ENCODE peak calls at places on chromosomes 13 and 19, in five cellular contexts. One of them, this sample, is unnamed.

GRCh38 chr13:73465629-73465974 is 406.8 kb downstream of the KLF5 start:
- DNase-seq in endothelial cell of umbilical vein: no peak
- DNase-seq in uterus: no peak
- DNase-seq in A549: peak; percentile 6
- DNase-seq in bronchial epithelial cell: peak; percentile 89
- DNase-seq in this sample: no peak

GRCh38 chr19:4064073-4064550 is 2.6 kb downstream of the ZBTB7A start:
- DNase-seq in endothelial cell of umbilical vein: peak; percentile 29
- DNase-seq in bronchial epithelial cell: no peak
- DNase-seq in uterus: no peak
- DNase-seq in A549: no peak
- DNase-seq in this sample: no peak

GRCh38 chr13:27450921-27451461 is 627 bp upstream of the MTIF3 start:
- DNase-seq in bronchial epithelial cell: peak; percentile 84
- DNase-seq in endothelial cell of umbilical vein: peak; percentile 33
- DNase-seq in uterus: peak; percentile 40
- DNase-seq in A549: no peak
- DNase-seq in this sample: peak; percentile 76

GRCh38 chr13:41658057-41658642 is 200.8 kb downstream of the RGCC start:
- DNase-seq in bronchial epithelial cell: no peak
- DNase-seq in endothelial cell of umbilical vein: peak; percentile 32
- DNase-seq in A549: no peak
- DNase-seq in uterus: no peak
- DNase-seq in this sample: no peak

GRCh38 chr19:51016798-51017683 is 2.5 kb downstream of the KLK10 start:
- DNase-seq in uterus: no peak
- DNase-seq in endothelial cell of umbilical vein: peak; percentile 39
- DNase-seq in bronchial epithelial cell: peak; percentile 43
- DNase-seq in A549: peak; percentile 98
- DNase-seq in this sample: no peak

GRCh38 chr19:58479736-58480480 is 3.8 kb downstream of the ZNF446 start:
- DNase-seq in uterus: no peak
- DNase-seq in bronchial epithelial cell: no peak
- DNase-seq in endothelial cell of umbilical vein: no peak
- DNase-seq in A549: no peak
- DNase-seq in this sample: no peak

GRCh38 chr19:40225440-40226305 is 816 bp downstream of the CCNP start:
- DNase-seq in A549: no peak
- DNase-seq in endothelial cell of umbilical vein: no peak
- DNase-seq in uterus: no peak
- DNase-seq in bronchial epithelial cell: peak; percentile 3
- DNase-seq in this sample: peak; percentile 32

GRCh38 chr19:33186835-33187540 is 7.1 kb upstream of the LRP3 start:
- DNase-seq in endothelial cell of umbilical vein: no peak
- DNase-seq in A549: no peak
- DNase-seq in bronchial epithelial cell: no peak
- DNase-seq in uterus: no peak
- DNase-seq in this sample: no peak

GRCh38 chr19:45175663-45176345 is 2.2 kb downstream of the TRAPPC6A start:
- DNase-seq in A549: no peak
- DNase-seq in bronchial epithelial cell: peak; percentile 67
- DNase-seq in uterus: no peak
- DNase-seq in endothelial cell of umbilical vein: no peak
- DNase-seq in this sample: no peak

GRCh38 chr19:22331521-22331920 is 45.3 kb downstream of the ZNF729 start:
- DNase-seq in endothelial cell of umbilical vein: no peak
- DNase-seq in A549: no peak
- DNase-seq in uterus: no peak
- DNase-seq in bronchial epithelial cell: no peak
- DNase-seq in this sample: no peak

GRCh38 chr19:41305923-41306322 is 4.0 kb upstream of the CCDC97 start:
- DNase-seq in endothelial cell of umbilical vein: no peak
- DNase-seq in uterus: no peak
- DNase-seq in A549: no peak
- DNase-seq in bronchial epithelial cell: no peak
- DNase-seq in this sample: no peak

DNA sequence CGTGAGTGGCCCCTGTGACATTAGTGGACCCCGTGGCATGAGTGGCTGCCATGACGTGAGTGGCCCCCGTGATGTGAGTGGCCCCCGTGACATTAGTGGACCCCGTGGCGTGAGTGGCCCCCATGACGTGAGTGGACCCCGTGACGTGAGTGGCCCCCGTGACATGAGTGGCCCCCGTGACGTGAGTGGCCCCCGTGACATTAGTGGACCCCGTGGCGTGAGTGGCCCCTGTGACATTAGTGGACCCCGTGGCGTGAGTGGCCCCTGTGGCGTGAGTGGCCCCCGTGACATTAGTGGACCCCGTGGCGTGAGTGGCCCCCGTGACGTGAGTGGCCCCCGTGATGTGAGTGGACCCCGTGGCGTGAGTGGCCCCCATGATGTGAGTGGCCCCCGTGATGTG is 64.0 kb downstream of the MCF2L start:
- DNase-seq in A549: no peak
- DNase-seq in bronchial epithelial cell: no peak
- DNase-seq in endothelial cell of umbilical vein: no peak
- DNase-seq in uterus: no peak
- DNase-seq in this sample: no peak
- H3K4me3 ChIP-seq in A549: no peak overlapping the region
- H3K4me3 ChIP-seq in bronchial epithelial cell: no peak overlapping the region
- H3K4me3 ChIP-seq in endothelial cell of umbilical vein: no peak overlapping the region
- H3K4me3 ChIP-seq in uterus: no peak overlapping the region
- H3K4me3 ChIP-seq in this sample: no peak overlapping the region

DNA sequence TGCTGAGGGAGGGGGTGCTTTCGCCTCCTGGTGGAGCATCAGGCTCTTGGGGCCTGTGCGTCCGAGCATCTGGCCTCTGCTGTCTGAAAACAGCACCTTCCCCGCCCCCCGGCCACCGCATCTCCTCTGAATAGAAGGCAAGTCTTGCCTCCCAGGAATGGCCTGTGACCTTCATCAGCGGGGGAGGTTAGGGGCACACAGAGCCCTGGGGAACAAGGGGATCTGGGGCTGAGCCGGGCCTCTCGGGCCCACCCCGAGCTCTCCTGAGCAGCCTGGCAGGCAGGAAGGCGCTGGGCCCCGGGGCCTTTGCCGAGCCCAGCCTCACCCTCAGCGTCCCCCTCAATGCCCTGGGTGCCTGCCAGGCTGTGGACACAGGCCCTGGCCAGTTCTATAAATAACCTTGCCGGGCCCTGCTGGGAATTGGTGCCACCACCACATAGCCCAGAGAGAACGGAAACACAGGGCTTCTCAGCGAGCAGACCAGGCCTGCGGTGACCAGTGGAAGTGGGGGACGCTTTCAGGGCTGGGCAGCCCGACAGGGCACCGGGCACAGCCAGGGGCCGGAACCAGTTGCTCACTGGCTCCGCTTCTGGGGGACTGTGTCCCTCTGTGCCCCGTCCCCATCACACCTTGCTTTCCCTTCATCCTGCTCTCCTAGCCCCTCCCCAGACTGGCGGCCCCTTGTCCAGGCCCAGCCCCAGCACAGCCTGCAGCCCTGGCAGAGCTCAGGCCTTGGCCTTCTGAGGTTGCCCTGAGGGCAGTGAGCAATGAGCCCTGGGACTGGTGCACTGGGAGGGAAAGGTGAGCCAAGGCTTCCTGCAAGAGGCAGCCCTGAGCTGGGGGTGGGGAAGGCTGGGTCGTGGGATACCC is 9.5 kb downstream of the STK11 start:
- DNase-seq in endothelial cell of umbilical vein: no peak
- DNase-seq in uterus: peak; percentile 52
- DNase-seq in bronchial epithelial cell: peak; percentile 45
- DNase-seq in A549: no peak
- DNase-seq in this sample: no peak
- H3K4me3 ChIP-seq in endothelial cell of umbilical vein: no peak overlapping the region
- H3K4me3 ChIP-seq in uterus: no peak overlapping the region
- H3K4me3 ChIP-seq in bronchial epithelial cell: no peak overlapping the region
- H3K4me3 ChIP-seq in A549: no peak overlapping the region
- H3K4me3 ChIP-seq in this sample: peak overlapping the region; percentile 35

DNA sequence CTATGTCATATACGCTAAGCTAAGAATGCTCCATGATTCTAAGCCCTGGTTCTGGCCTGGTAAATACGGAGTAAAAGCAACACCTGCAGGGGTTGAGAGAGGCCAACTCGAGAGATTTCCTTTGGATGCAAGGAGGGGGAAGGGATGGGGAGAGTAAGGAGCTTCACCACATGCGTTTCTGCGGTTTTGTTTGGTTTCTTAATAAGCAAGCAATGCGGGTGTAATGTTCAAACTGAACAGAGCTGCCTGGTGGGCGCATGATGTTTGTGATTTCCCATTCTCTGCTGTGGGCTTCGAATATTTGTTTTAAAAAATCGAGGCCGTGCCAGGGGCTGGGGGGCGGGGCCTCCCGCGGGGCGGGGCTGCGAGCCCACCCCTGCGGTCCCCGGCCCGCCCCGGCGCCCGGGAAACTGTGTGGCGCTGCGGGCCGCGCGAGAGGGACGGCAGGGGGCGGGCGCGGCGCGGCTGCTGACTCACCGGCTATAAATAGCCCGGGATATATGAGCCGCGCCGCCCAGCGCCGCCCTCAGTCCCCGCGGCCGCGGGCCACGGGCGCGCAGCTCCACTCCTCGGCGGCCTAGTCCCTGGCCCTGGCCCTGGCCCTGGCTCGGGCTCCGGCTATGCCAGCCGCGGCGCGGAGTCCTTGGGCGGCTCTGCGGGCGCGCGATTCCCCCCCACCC is 5.1 kb downstream of the BBC3 start:
- DNase-seq in uterus: peak; percentile 92
- DNase-seq in A549: peak; percentile 91
- DNase-seq in bronchial epithelial cell: peak; percentile 34
- DNase-seq in endothelial cell of umbilical vein: peak; percentile 84
- DNase-seq in this sample: no peak
- H3K4me3 ChIP-seq in uterus: peak overlapping the region; percentile 34
- H3K4me3 ChIP-seq in A549: peak overlapping the region; percentile 89
- H3K4me3 ChIP-seq in bronchial epithelial cell: peak overlapping the region; percentile 28
- H3K4me3 ChIP-seq in endothelial cell of umbilical vein: no peak overlapping the region
- H3K4me3 ChIP-seq in this sample: peak overlapping the region; percentile 49

DNA sequence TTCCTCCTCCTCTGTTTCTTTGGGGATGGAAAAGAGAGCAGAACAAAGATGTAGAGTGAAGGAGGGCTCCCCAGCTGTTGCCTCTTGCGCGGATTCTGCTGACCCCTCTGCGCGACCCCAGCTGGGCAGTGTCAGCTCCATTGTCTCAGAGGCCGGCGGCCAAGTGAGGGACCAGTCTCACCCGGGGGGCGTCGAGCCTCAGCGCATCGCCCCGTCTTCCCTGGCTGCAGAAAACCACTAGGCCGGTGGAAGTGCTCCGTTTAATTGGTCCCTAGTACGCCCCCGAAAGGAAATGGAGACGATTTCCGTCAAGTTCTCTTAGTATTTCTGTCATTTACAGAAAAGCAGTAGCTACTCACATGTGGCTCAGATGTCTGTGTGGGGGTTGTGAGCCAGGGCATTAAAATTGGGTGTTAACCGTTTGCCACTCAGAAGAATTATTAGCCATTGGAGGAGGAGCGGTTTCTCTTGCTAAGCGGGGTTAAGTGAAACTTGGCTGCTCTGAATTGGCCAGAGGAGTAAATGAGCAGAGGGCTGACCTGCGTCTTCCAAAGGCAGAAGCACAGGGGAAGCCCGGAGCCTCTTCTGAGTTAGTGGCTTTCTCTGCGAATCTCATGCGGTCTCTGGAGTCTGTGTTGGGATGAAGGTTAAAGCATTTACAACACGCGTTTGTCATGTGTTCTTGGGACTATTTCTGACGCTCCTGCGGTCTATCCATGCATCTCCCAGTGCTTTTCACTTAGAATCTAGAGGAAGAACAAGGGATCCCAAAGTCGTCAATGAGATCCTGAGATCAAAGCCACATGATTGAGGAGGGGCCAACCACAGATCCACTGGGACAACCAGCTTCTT is 132.8 kb upstream of the MYO16 start:
- DNase-seq in endothelial cell of umbilical vein: no peak
- DNase-seq in bronchial epithelial cell: no peak
- DNase-seq in uterus: no peak
- DNase-seq in A549: no peak
- DNase-seq in this sample: no peak
- H3K4me3 ChIP-seq in endothelial cell of umbilical vein: no peak overlapping the region
- H3K4me3 ChIP-seq in bronchial epithelial cell: no peak overlapping the region
- H3K4me3 ChIP-seq in uterus: no peak overlapping the region
- H3K4me3 ChIP-seq in A549: peak overlapping the region; percentile 59
- H3K4me3 ChIP-seq in this sample: no peak overlapping the region

GRCh38 chr13:78660130-78660857 is 1.3 kb upstream of the OBI1 start:
- DNase-seq in bronchial epithelial cell: no peak
- DNase-seq in endothelial cell of umbilical vein: peak; percentile 11
- DNase-seq in uterus: no peak
- DNase-seq in A549: peak; percentile 7
- DNase-seq in this sample: no peak

GRCh38 chr13:78657699-78658629 is 991 bp downstream of the OBI1 start:
- DNase-seq in uterus: no peak
- DNase-seq in A549: peak; percentile 13
- DNase-seq in endothelial cell of umbilical vein: peak; percentile 30
- DNase-seq in bronchial epithelial cell: peak; percentile 44
- DNase-seq in this sample: no peak

GRCh38 chr13:78659450-78660110 is 625 bp upstream of the OBI1 start:
- DNase-seq in endothelial cell of umbilical vein: peak; percentile 39
- DNase-seq in A549: peak; percentile 1
- DNase-seq in bronchial epithelial cell: no peak
- DNase-seq in uterus: no peak
- DNase-seq in this sample: no peak

GRCh38 chr13:78655906-78656305 is 3.0 kb downstream of the OBI1 start:
- DNase-seq in endothelial cell of umbilical vein: peak; percentile 79
- DNase-seq in uterus: no peak
- DNase-seq in bronchial epithelial cell: no peak
- DNase-seq in A549: no peak
- DNase-seq in this sample: no peak

GRCh38 chr13:78658630-78659449 is at the start of gene OBI1:
- DNase-seq in A549: peak; percentile 48
- DNase-seq in endothelial cell of umbilical vein: peak; percentile 91
- DNase-seq in bronchial epithelial cell: peak; percentile 73
- DNase-seq in uterus: peak; percentile 89
- DNase-seq in this sample: peak; percentile 66
- H3K4me3 ChIP-seq in A549: peak within 1 kb of the TSS; percentile 95
- H3K4me3 ChIP-seq in endothelial cell of umbilical vein: peak within 1 kb of the TSS; percentile 50
- H3K4me3 ChIP-seq in bronchial epithelial cell: peak within 1 kb of the TSS; percentile 95
- H3K4me3 ChIP-seq in uterus: peak within 1 kb of the TSS; percentile 90
- H3K4me3 ChIP-seq in this sample: peak within 1 kb of the TSS; percentile 81

This sample was measured in LNCaP clone FGC.